ENCODE peak calls at places on chromosomes 11 and 22, in nine cellular contexts. One of them, this sample, is unnamed.

GRCh38 chr11:14132312-14132711 is 169.8 kb downstream of the SPON1 start:
- DNase-seq in choroid plexus epithelial cell: no peak
- DNase-seq in iPS DF 6.9: no peak
- DNase-seq in fibroblast of lung: peak
- DNase-seq in cardiac fibroblast: peak
- DNase-seq in left ventricle myocardium inferior: no peak
- DNase-seq in epithelial cell of esophagus: no peak
- DNase-seq in ovary: no peak
- DNase-seq in GM23338: no peak
- DNase-seq in this sample: no peak

GRCh38 chr11:8566613-8567210 is 27.3 kb downstream of the STK33 start:
- DNase-seq in choroid plexus epithelial cell: peak
- DNase-seq in iPS DF 6.9: no peak
- DNase-seq in fibroblast of lung: peak
- DNase-seq in cardiac fibroblast: peak
- DNase-seq in left ventricle myocardium inferior: no peak
- DNase-seq in epithelial cell of esophagus: peak
- DNase-seq in ovary: no peak
- DNase-seq in GM23338: peak
- DNase-seq in this sample: no peak

GRCh38 chr22:30038219-30038618 is 42.0 kb upstream of the HORMAD2 start:
- DNase-seq in choroid plexus epithelial cell: peak
- DNase-seq in iPS DF 6.9: no peak
- DNase-seq in fibroblast of lung: peak
- DNase-seq in cardiac fibroblast: peak
- DNase-seq in left ventricle myocardium inferior: no peak
- DNase-seq in epithelial cell of esophagus: peak
- DNase-seq in ovary: no peak
- DNase-seq in GM23338: no peak
- DNase-seq in this sample: peak

GRCh38 chr11:130022799-130023198 is 20.2 kb upstream of the PRDM10 start:
- DNase-seq in choroid plexus epithelial cell: peak
- DNase-seq in iPS DF 6.9: no peak
- DNase-seq in fibroblast of lung: no peak
- DNase-seq in cardiac fibroblast: no peak
- DNase-seq in left ventricle myocardium inferior: no peak
- DNase-seq in epithelial cell of esophagus: no peak
- DNase-seq in ovary: no peak
- DNase-seq in GM23338: no peak
- DNase-seq in this sample: no peak

GRCh38 chr22:17997456-17997855 is 26.9 kb downstream of the MICAL3 start:
- DNase-seq in choroid plexus epithelial cell: no peak
- DNase-seq in iPS DF 6.9: no peak
- DNase-seq in fibroblast of lung: no peak
- DNase-seq in cardiac fibroblast: no peak
- DNase-seq in left ventricle myocardium inferior: no peak
- DNase-seq in epithelial cell of esophagus: peak
- DNase-seq in ovary: no peak
- DNase-seq in GM23338: no peak
- DNase-seq in this sample: no peak

GRCh38 chr11:33631749-33632091 is 68.9 kb downstream of the C11orf91 start:
- DNase-seq in choroid plexus epithelial cell: no peak
- DNase-seq in iPS DF 6.9: no peak
- DNase-seq in fibroblast of lung: no peak
- DNase-seq in cardiac fibroblast: no peak
- DNase-seq in left ventricle myocardium inferior: no peak
- DNase-seq in epithelial cell of esophagus: no peak
- DNase-seq in ovary: no peak
- DNase-seq in GM23338: no peak
- DNase-seq in this sample: no peak

GRCh38 chr11:128195057-128195751 is 392.2 kb downstream of the ETS1 start:
- DNase-seq in choroid plexus epithelial cell: peak
- DNase-seq in iPS DF 6.9: no peak
- DNase-seq in fibroblast of lung: peak
- DNase-seq in cardiac fibroblast: peak
- DNase-seq in left ventricle myocardium inferior: no peak
- DNase-seq in epithelial cell of esophagus: no peak
- DNase-seq in ovary: no peak
- DNase-seq in GM23338: no peak
- DNase-seq in this sample: no peak

GRCh38 chr11:44471603-44472002 is 93.9 kb upstream of the CD82 start:
- DNase-seq in choroid plexus epithelial cell: no peak
- DNase-seq in iPS DF 6.9: no peak
- DNase-seq in fibroblast of lung: no peak
- DNase-seq in cardiac fibroblast: no peak
- DNase-seq in left ventricle myocardium inferior: no peak
- DNase-seq in epithelial cell of esophagus: no peak
- DNase-seq in ovary: no peak
- DNase-seq in GM23338: no peak
- DNase-seq in this sample: no peak

GRCh38 chr22:50139843-50140415 is 30.6 kb upstream of the PANX2 start:
- DNase-seq in choroid plexus epithelial cell: no peak
- DNase-seq in iPS DF 6.9: no peak
- DNase-seq in fibroblast of lung: no peak
- DNase-seq in cardiac fibroblast: no peak
- DNase-seq in left ventricle myocardium inferior: no peak
- DNase-seq in epithelial cell of esophagus: peak
- DNase-seq in ovary: no peak
- DNase-seq in GM23338: no peak
- DNase-seq in this sample: no peak

GRCh38 chr22:24319451-24319850 is 48.8 kb downstream of the SPECC1L start:
- DNase-seq in choroid plexus epithelial cell: peak
- DNase-seq in iPS DF 6.9: no peak
- DNase-seq in fibroblast of lung: peak
- DNase-seq in cardiac fibroblast: peak
- DNase-seq in left ventricle myocardium inferior: no peak
- DNase-seq in epithelial cell of esophagus: peak
- DNase-seq in ovary: no peak
- DNase-seq in GM23338: no peak
- DNase-seq in this sample: no peak

GRCh38 chr11:59186130-59186594 is 14.2 kb downstream of the DTX4 start:
- DNase-seq in choroid plexus epithelial cell: no peak
- DNase-seq in iPS DF 6.9: no peak
- DNase-seq in fibroblast of lung: no peak
- DNase-seq in cardiac fibroblast: no peak
- DNase-seq in left ventricle myocardium inferior: no peak
- DNase-seq in epithelial cell of esophagus: peak
- DNase-seq in ovary: no peak
- DNase-seq in GM23338: peak
- DNase-seq in this sample: peak

GRCh38 chr11:64340671-64341335 is 799 bp downstream of the CCDC88B start:
- DNase-seq in choroid plexus epithelial cell: no peak
- DNase-seq in iPS DF 6.9: no peak
- DNase-seq in fibroblast of lung: no peak
- DNase-seq in cardiac fibroblast: no peak
- DNase-seq in left ventricle myocardium inferior: no peak
- DNase-seq in epithelial cell of esophagus: no peak
- DNase-seq in ovary: peak
- DNase-seq in GM23338: peak
- DNase-seq in this sample: peak

GRCh38 chr11:6631356-6631890 is 12.2 kb upstream of the TPP1 start:
- DNase-seq in choroid plexus epithelial cell: no peak
- DNase-seq in iPS DF 6.9: no peak
- DNase-seq in fibroblast of lung: no peak
- DNase-seq in cardiac fibroblast: no peak
- DNase-seq in left ventricle myocardium inferior: no peak
- DNase-seq in epithelial cell of esophagus: no peak
- DNase-seq in ovary: no peak
- DNase-seq in GM23338: no peak
- DNase-seq in this sample: no peak

GRCh38 chr11:126150256-126150655 is 61.2 kb downstream of the RPUSD4 start:
- DNase-seq in choroid plexus epithelial cell: no peak
- DNase-seq in iPS DF 6.9: no peak
- DNase-seq in fibroblast of lung: no peak
- DNase-seq in cardiac fibroblast: no peak
- DNase-seq in left ventricle myocardium inferior: no peak
- DNase-seq in epithelial cell of esophagus: no peak
- DNase-seq in ovary: no peak
- DNase-seq in GM23338: no peak
- DNase-seq in this sample: no peak

GRCh38 chr11:124311677-124312076 is 2.1 kb downstream of the OR8D1 start:
- DNase-seq in choroid plexus epithelial cell: no peak
- DNase-seq in iPS DF 6.9: no peak
- DNase-seq in fibroblast of lung: no peak
- DNase-seq in cardiac fibroblast: no peak
- DNase-seq in left ventricle myocardium inferior: no peak
- DNase-seq in epithelial cell of esophagus: no peak
- DNase-seq in ovary: no peak
- DNase-seq in GM23338: no peak
- DNase-seq in this sample: no peak

GRCh38 chr22:18136563-18137320 is 13.2 kb upstream of the USP18 start:
- DNase-seq in choroid plexus epithelial cell: no peak
- DNase-seq in iPS DF 6.9: no peak
- DNase-seq in fibroblast of lung: no peak
- DNase-seq in cardiac fibroblast: no peak
- DNase-seq in left ventricle myocardium inferior: no peak
- DNase-seq in epithelial cell of esophagus: no peak
- DNase-seq in ovary: no peak
- DNase-seq in GM23338: peak
- DNase-seq in this sample: no peak

GRCh38 chr11:7673724-7674434 is 579 bp upstream of the CYB5R2 start:
- DNase-seq in choroid plexus epithelial cell: peak
- DNase-seq in iPS DF 6.9: no peak
- DNase-seq in fibroblast of lung: peak
- DNase-seq in cardiac fibroblast: peak
- DNase-seq in left ventricle myocardium inferior: no peak
- DNase-seq in epithelial cell of esophagus: peak
- DNase-seq in ovary: peak
- DNase-seq in GM23338: peak
- DNase-seq in this sample: peak

GRCh38 chr11:75583710-75584658 is 21.9 kb downstream of the SERPINH1 start:
- DNase-seq in choroid plexus epithelial cell: peak
- DNase-seq in iPS DF 6.9: no peak
- DNase-seq in fibroblast of lung: peak
- DNase-seq in cardiac fibroblast: peak
- DNase-seq in left ventricle myocardium inferior: peak
- DNase-seq in epithelial cell of esophagus: no peak
- DNase-seq in ovary: peak
- DNase-seq in GM23338: peak
- DNase-seq in this sample: peak

GRCh38 chr22:46055176-46055850 is 78.4 kb upstream of the WNT7B start:
- DNase-seq in choroid plexus epithelial cell: no peak
- DNase-seq in iPS DF 6.9: no peak
- DNase-seq in fibroblast of lung: no peak
- DNase-seq in cardiac fibroblast: no peak
- DNase-seq in left ventricle myocardium inferior: peak
- DNase-seq in epithelial cell of esophagus: no peak
- DNase-seq in ovary: peak
- DNase-seq in GM23338: no peak
- DNase-seq in this sample: peak
- H3K4me3 ChIP-seq in choroid plexus epithelial cell: no peak
- H3K4me3 ChIP-seq in iPS DF 6.9: no peak
- H3K4me3 ChIP-seq in fibroblast of lung: no peak
- H3K4me3 ChIP-seq in cardiac fibroblast: peak
- H3K4me3 ChIP-seq in left ventricle myocardium inferior: peak
- H3K4me3 ChIP-seq in epithelial cell of esophagus: peak
- H3K4me3 ChIP-seq in ovary: peak
- H3K4me3 ChIP-seq in GM23338: no peak
- H3K4me3 ChIP-seq in this sample: no peak

DNA sequence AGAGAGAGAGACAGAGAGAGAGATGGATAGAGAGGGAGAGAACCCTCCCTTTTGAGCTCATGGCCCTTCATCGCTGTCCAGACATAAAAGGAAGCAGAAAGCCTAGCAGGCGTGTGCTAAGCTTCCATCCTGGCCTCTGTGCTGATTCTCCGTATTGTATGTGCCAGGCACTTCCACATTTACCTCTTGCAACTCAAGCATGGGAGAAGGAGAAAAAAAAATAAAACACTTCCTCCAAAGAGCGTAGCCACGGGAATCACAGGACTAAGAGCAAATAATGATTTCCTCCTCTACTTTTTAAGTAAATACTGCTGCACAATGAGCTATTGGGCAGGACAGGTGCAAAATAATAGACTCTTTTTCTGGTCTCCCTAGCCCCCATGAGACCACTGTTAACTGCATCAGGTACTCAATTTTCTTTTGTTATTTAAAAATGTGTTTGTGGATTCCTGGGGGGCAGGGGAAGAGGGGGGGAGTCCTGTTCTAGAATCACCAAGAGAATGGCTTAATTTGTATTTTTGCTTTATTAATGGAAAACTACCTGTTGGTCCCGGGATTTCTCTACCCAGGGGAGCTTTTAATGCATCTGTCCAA is 154.3 kb downstream of the NXPE2 start:
- DNase-seq in choroid plexus epithelial cell: no peak
- DNase-seq in iPS DF 6.9: no peak
- DNase-seq in fibroblast of lung: no peak
- DNase-seq in cardiac fibroblast: no peak
- DNase-seq in left ventricle myocardium inferior: no peak
- DNase-seq in epithelial cell of esophagus: no peak
- DNase-seq in ovary: no peak
- DNase-seq in GM23338: peak
- DNase-seq in this sample: no peak
- H3K4me3 ChIP-seq in choroid plexus epithelial cell: no peak
- H3K4me3 ChIP-seq in iPS DF 6.9: no peak
- H3K4me3 ChIP-seq in fibroblast of lung: no peak
- H3K4me3 ChIP-seq in cardiac fibroblast: no peak
- H3K4me3 ChIP-seq in left ventricle myocardium inferior: no peak
- H3K4me3 ChIP-seq in epithelial cell of esophagus: no peak
- H3K4me3 ChIP-seq in ovary: no peak
- H3K4me3 ChIP-seq in GM23338: peak
- H3K4me3 ChIP-seq in this sample: no peak

DNA sequence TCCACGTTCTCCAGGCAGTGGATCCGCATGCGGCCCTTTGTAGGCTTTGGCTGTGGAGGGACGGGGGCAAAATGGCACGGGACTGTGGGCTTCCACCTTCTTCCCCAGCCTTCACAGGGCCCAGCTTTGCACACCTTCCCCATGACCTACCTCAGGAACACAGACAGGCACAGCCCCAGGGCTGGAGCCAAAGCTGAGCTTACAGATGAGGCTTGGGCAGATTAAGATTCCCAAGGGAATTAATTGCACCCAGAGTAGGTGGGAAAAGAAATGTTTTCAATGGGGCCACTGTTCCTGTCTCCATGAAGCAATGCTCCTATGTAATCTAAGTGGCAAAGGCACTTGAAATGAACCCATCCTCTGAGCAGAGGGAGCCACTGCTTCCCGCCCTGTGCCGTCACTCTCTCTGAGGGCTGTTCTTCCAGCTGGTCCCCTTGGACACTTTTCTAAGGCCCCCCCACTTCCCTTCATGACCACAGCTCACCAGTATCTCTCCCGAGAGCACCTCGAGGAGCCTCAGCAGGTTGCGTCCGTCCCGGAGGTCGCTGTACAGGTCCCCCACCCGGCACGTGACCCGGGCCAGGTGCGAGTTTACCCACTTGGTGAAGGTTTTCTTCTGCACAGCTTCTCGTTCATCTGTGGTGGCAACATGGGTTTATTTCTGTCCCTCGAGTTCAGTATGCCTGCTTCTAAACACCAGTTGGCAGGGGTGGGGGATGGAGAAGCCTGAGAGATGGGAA is 13.5 kb downstream of the SPTBN2 start:
- DNase-seq in choroid plexus epithelial cell: no peak
- DNase-seq in iPS DF 6.9: no peak
- DNase-seq in fibroblast of lung: no peak
- DNase-seq in cardiac fibroblast: no peak
- DNase-seq in left ventricle myocardium inferior: no peak
- DNase-seq in epithelial cell of esophagus: no peak
- DNase-seq in ovary: no peak
- DNase-seq in GM23338: no peak
- DNase-seq in this sample: no peak
- H3K4me3 ChIP-seq in choroid plexus epithelial cell: no peak
- H3K4me3 ChIP-seq in iPS DF 6.9: no peak
- H3K4me3 ChIP-seq in fibroblast of lung: no peak
- H3K4me3 ChIP-seq in cardiac fibroblast: no peak
- H3K4me3 ChIP-seq in left ventricle myocardium inferior: no peak
- H3K4me3 ChIP-seq in epithelial cell of esophagus: no peak
- H3K4me3 ChIP-seq in ovary: no peak
- H3K4me3 ChIP-seq in GM23338: no peak
- H3K4me3 ChIP-seq in this sample: no peak

GRCh38 chr11:134664863-134665535 is 253.0 kb upstream of the B3GAT1 start:
- DNase-seq in choroid plexus epithelial cell: no peak
- DNase-seq in iPS DF 6.9: no peak
- DNase-seq in fibroblast of lung: no peak
- DNase-seq in cardiac fibroblast: no peak
- DNase-seq in left ventricle myocardium inferior: no peak
- DNase-seq in epithelial cell of esophagus: no peak
- DNase-seq in ovary: no peak
- DNase-seq in GM23338: no peak
- DNase-seq in this sample: no peak
- H3K4me3 ChIP-seq in choroid plexus epithelial cell: no peak
- H3K4me3 ChIP-seq in iPS DF 6.9: no peak
- H3K4me3 ChIP-seq in fibroblast of lung: no peak
- H3K4me3 ChIP-seq in cardiac fibroblast: no peak
- H3K4me3 ChIP-seq in left ventricle myocardium inferior: no peak
- H3K4me3 ChIP-seq in epithelial cell of esophagus: no peak
- H3K4me3 ChIP-seq in ovary: no peak
- H3K4me3 ChIP-seq in GM23338: no peak
- H3K4me3 ChIP-seq in this sample: no peak

This sample was measured in body of pancreas.